ENCODE peak calls at places on chromosomes 2 and 18, in six cellular contexts. V is kidney glomerular epithelial cell; P is EH; J is stimulated activated CD4-positive, alpha-beta T cell treated with anti-CD3 and anti-CD28 coated beads, Interleukin-2, amount 100 ng/mL, for 24 hours; Q is effector CD4-positive, alpha-beta T cell; A is CD8-positive, alpha-beta memory T cell. D is an unnamed sample.
A peak's percentile ranks its signal among the peaks of the same experiment; 100 is the strongest.

GRCh38 chr2:16198166-16198912 is 258.0 kb downstream of the MYCN start:
- DNase-seq in V (no peak), P (no peak), J (no peak), Q (no peak), A (no peak), D (no peak)

GRCh38 chr18:2590303-2590702 is 18.9 kb downstream of the NDC80 start:
- DNase-seq in V (no peak), P (no peak), J (no peak), Q (no peak), A (no peak), D (no peak)

GRCh38 chr2:27379383-27379839 is 1.1 kb downstream of the ZNF513 start:
- DNase-seq in V (no peak), P (no peak), J (no peak), Q (no peak), A (no peak), D (no peak)

GRCh38 chr2:187345338-187345737 is 102.7 kb downstream of the CALCRL start:
- DNase-seq in V (no peak), P (no peak), J (no peak), Q (no peak), A (no peak), D (no peak)

GRCh38 chr18:11162889-11163288 is 13.5 kb upstream of the PIEZO2 start:
- DNase-seq in V (no peak), P (no peak), J (no peak), Q (no peak), A (no peak), D (no peak)

GRCh38 chr2:171530378-171530777 is 8.1 kb downstream of the CYBRD1 start:
- DNase-seq in V (no peak), P (no peak), J (no peak), Q (no peak), A (no peak), D (no peak)

GRCh38 chr18:31101148-31102019 is 837 bp downstream of the DSC2 start:
- DNase-seq in V (peak; percentile 21), P (no peak), J (no peak), Q (no peak), A (no peak), D (no peak)

GRCh38 chr2:230007931-230008707 is 60.6 kb downstream of the SLC16A14 start:
- DNase-seq in V (peak; percentile 42), P (peak; percentile 71), J (peak; percentile 92), Q (peak; percentile 68), A (peak; percentile 72), D (peak; percentile 32)

GRCh38 chr2:53672881-53673522 is 94.6 kb upstream of the CHAC2 start:
- DNase-seq in V (no peak), P (peak; percentile 15), J (no peak), Q (no peak), A (no peak), D (peak; percentile 30)

GRCh38 chr2:46800625-46801024 is 115.0 kb downstream of the MCFD2 start:
- DNase-seq in V (no peak), P (no peak), J (no peak), Q (no peak), A (no peak), D (no peak)

GRCh38 chr2:235642446-235643107 is 148.7 kb downstream of the AGAP1 start:
- DNase-seq in V (no peak), P (peak; percentile 62), J (no peak), Q (no peak), A (no peak), D (peak; percentile 71)

GRCh38 chr2:213934560-213934959 is 476.3 kb upstream of the VWC2L start:
- DNase-seq in V (no peak), P (peak; percentile 11), J (no peak), Q (no peak), A (no peak), D (peak; percentile 1)

GRCh38 chr2:43086451-43087221 is 139.8 kb downstream of the ZFP36L2 start:
- DNase-seq in V (peak; percentile 97), P (peak; percentile 100), J (no peak), Q (no peak), A (no peak), D (peak; percentile 100)

GRCh38 chr2:182048088-182048487 is 62.4 kb downstream of the PPP1R1C start:
- DNase-seq in V (no peak), P (no peak), J (no peak), Q (no peak), A (no peak), D (no peak)

GRCh38 chr18:58856881-58857280 is 7.8 kb upstream of the ZNF532 start:
- DNase-seq in V (no peak), P (peak; percentile 84), J (no peak), Q (no peak), A (no peak), D (no peak)